ENCODE peak calls at places on chromosomes 1 and 21, in five cellular contexts. M is SK-N-SH, U is neural progenitor cell, R is dorsolateral prefrontal cortex, P is left ventricle myocardium inferior. V is an unnamed sample.
A peak's percentile ranks its signal among the peaks of the same experiment; 100 is the strongest.

GRCh38 chr1:221563476-221563921 is 178.4 kb downstream of the DUSP10 start:
- DNase-seq in M (no peak), U (no peak), R (no peak), P (no peak), V (no peak)

GRCh38 chr1:205950826-205951549 is 7.7 kb upstream of the SLC26A9 start:
- DNase-seq in M (no peak), U (no peak), R (no peak), P (no peak), V (no peak)

GRCh38 chr1:248857201-248857600 is 1.7 kb downstream of the ZNF692 start:
- DNase-seq in M (no peak), U (no peak), R (no peak), P (no peak), V (no peak)

GRCh38 chr21:44509539-44509938 is 30.5 kb downstream of the KRTAP10-1 start:
- DNase-seq in M (peak; percentile 71), U (no peak), R (peak; percentile 46), P (peak; percentile 82), V (peak; percentile 68)

GRCh38 chr1:155873860-155874259 is 14.5 kb downstream of the SYT11 start:
- DNase-seq in M (no peak), U (no peak), R (peak; percentile 42), P (no peak), V (no peak)

GRCh38 chr1:221858758-221859157 is 116.9 kb upstream of the DUSP10 start:
- DNase-seq in M (no peak), U (no peak), R (no peak), P (no peak), V (no peak)

GRCh38 chr1:3352952-3353331 is 101.5 kb upstream of the ARHGEF16 start:
- DNase-seq in M (no peak), U (no peak), R (no peak), P (peak; percentile 71), V (no peak)

GRCh38 chr1:217889401-217889800 is 258.3 kb downstream of the SPATA17 start:
- DNase-seq in M (no peak), U (peak; percentile 74), R (peak; percentile 32), P (no peak), V (peak; percentile 42)

GRCh38 chr1:233361876-233362275 is 34.4 kb downstream of the MAP3K21 start:
- DNase-seq in M (no peak), U (no peak), R (no peak), P (no peak), V (no peak)

GRCh38 chr21:44911384-44912157 is 9.1 kb downstream of the ITGB2 start:
- DNase-seq in M (peak; percentile 73), U (no peak), R (peak; percentile 73), P (peak; percentile 82), V (peak; percentile 84)

GRCh38 chr1:55280731-55281130 is 65.6 kb upstream of the USP24 start:
- DNase-seq in M (no peak), U (no peak), R (no peak), P (no peak), V (no peak)

GRCh38 chr1:182056596-182057366 is 4.7 kb downstream of the ZNF648 start:
- DNase-seq in M (no peak), U (no peak), R (no peak), P (no peak), V (no peak)

GRCh38 chr1:29249951-29250581 is 13.7 kb downstream of the PTPRU start:
- DNase-seq in M (no peak), U (peak; percentile 69), R (no peak), P (no peak), V (no peak)

GRCh38 chr1:109466440-109467300 is at the start of gene SYPL2:
- DNase-seq in M (peak; percentile 79), U (peak; percentile 71), R (no peak), P (peak; percentile 64), V (peak; percentile 25)

GRCh38 chr1:11289064-11289463 is 16.1 kb downstream of the UBIAD1 start:
- DNase-seq in M (no peak), U (no peak), R (no peak), P (no peak), V (no peak)

GRCh38 chr1:93419344-93419743 is 28.6 kb upstream of the FNBP1L start:
- DNase-seq in M (no peak), U (no peak), R (no peak), P (no peak), V (no peak)

GRCh38 chr1:32703479-32704291 is 1.1 kb upstream of the SYNC start:
- DNase-seq in M (peak; percentile 42), U (peak; percentile 34), R (no peak), P (peak; percentile 37), V (no peak)

GRCh38 chr1:173478099-173478555 is 992 bp downstream of the PRDX6 start:
- DNase-seq in M (peak; percentile 22), U (peak; percentile 27), R (peak; percentile 42), P (peak; percentile 50), V (peak; percentile 34)

GRCh38 chr1:240804475-240804874 is 192.5 kb upstream of the GREM2 start:
- DNase-seq in M (no peak), U (no peak), R (no peak), P (no peak), V (no peak)

GRCh38 chr1:73044241-73044640 is 761.9 kb upstream of the NEGR1 start:
- DNase-seq in M (no peak), U (no peak), R (no peak), P (no peak), V (no peak)

GRCh38 chr1:86993269-86993985 is 79.0 kb downstream of the HS2ST1 start:
- DNase-seq in M (no peak), U (no peak), R (no peak), P (no peak), V (no peak)

GRCh38 chr21:15064576-15065380 is at the start of gene NRIP1:
- DNase-seq in M (peak; percentile 67), U (peak; percentile 91), R (peak; percentile 89), P (peak; percentile 92), V (peak; percentile 83)

GRCh38 chr1:157932082-157932481 is 61.4 kb upstream of the KIRREL1 start:
- DNase-seq in M (no peak), U (no peak), R (no peak), P (no peak), V (no peak)

GRCh38 chr1:212459656-212460055 is 26.9 kb downstream of the NENF start:
- DNase-seq in M (no peak), U (no peak), R (peak; percentile 72), P (no peak), V (no peak)

GRCh38 chr1:67031121-67031520 is 22.8 kb downstream of the SLC35D1 start:
- DNase-seq in M (no peak), U (peak; percentile 11), R (no peak), P (no peak), V (no peak)

GRCh38 chr21:26451014-26451740 is 121.9 kb downstream of the CYYR1 start:
- DNase-seq in M (no peak), U (no peak), R (no peak), P (no peak), V (no peak)

GRCh38 chr1:91725961-91726704 is 159.8 kb downstream of the TGFBR3 start:
- DNase-seq in M (no peak), U (no peak), R (no peak), P (no peak), V (no peak)

GRCh38 chr1:245654460-245655050 is 499.8 kb downstream of the KIF26B start:
- DNase-seq in M (no peak), U (no peak), R (no peak), P (no peak), V (no peak)

GRCh38 chr1:201536542-201536941 is 2.4 kb upstream of the NAV1 start:
- DNase-seq in M (no peak), U (no peak), R (no peak), P (peak; percentile 39), V (peak; percentile 46)

GRCh38 chr1:31787261-31787660 is 23.1 kb upstream of the ADGRB2 start:
- DNase-seq in M (no peak), U (no peak), R (no peak), P (no peak), V (no peak)

GRCh38 chr1:111351700-111352099 is 61.0 kb downstream of the CHIA start:
- DNase-seq in M (no peak), U (no peak), R (no peak), P (no peak), V (no peak)

GRCh38 chr1:111346089-111346885 is 55.6 kb downstream of the CHIA start:
- DNase-seq in M (peak; percentile 88), U (peak; percentile 98), R (peak; percentile 90), P (peak; percentile 77), V (peak; percentile 72)
- TF ChIP-seq CTCF in M (no peak), U (peak; percentile 42), R (no peak), P (no peak), V (no peak)

GRCh38 chr1:70465911-70466310 is 54.8 kb downstream of the CTH start:
- DNase-seq in M (peak; percentile 63), U (no peak), R (no peak), P (no peak), V (no peak)

GRCh38 chr1:70467531-70467930 is 56.5 kb downstream of the CTH start:
- DNase-seq in M (no peak), U (no peak), R (no peak), P (no peak), V (no peak)

GRCh38 chr1:70458120-70458519 is 47.1 kb downstream of the CTH start:
- DNase-seq in M (no peak), U (no peak), R (no peak), P (no peak), V (no peak)

GRCh38 chr1:70459502-70460225 is 48.6 kb downstream of the CTH start:
- DNase-seq in M (no peak), U (no peak), R (no peak), P (no peak), V (no peak)

GRCh38 chr1:70462611-70463010 is 51.5 kb downstream of the CTH start:
- DNase-seq in M (no peak), U (no peak), R (no peak), P (no peak), V (no peak)
- TF ChIP-seq CTCF in M (no peak), U (no peak), R (no peak), P (no peak), V (no peak)

GRCh38 chr1:59375321-59376220 is 78.7 kb downstream of the FGGY start:
- DNase-seq in M (no peak), U (no peak), R (no peak), P (no peak), V (no peak)
- TF ChIP-seq CTCF in M (no peak), U (no peak), R (no peak), P (no peak), V (no peak)

GRCh38 chr1:210232524-210233215 is at the start of gene SERTAD4:
- DNase-seq in M (peak; percentile 88), U (peak; percentile 67), R (peak; percentile 35), P (peak; percentile 38), V (peak; percentile 82)
- TF ChIP-seq CTCF in M (no peak), U (no peak), R (no peak), P (no peak), V (no peak)

DNA sequence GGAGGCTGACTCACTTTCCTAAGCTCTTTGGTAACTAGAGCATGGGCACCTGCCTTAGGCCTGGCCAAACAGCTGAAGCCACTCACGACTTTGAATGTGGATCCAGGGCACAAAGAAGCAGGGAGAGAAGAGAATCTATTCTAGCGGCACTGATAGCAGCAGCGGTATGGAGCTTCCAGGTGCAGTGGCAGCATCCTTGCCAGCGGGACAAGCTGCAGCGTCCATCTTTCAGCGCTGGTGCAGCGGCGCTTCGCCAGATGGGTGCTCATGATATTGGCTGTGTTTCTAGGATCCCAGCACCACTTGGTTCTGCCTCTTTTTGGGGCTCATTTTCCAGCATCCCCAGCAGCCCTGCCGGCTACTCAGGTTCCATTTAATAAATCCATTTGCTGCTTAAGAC is 184.2 kb downstream of the SLC44A5 start:
- DNase-seq in M (no peak), U (no peak), R (peak; percentile 43), P (no peak), V (no peak)
- TF ChIP-seq CTCF in M (no peak), U (no peak), R (no peak), P (no peak), V (no peak)